ENCODE peak calls at places on chromosomes 2 and 18, in eight cellular contexts. One of them, this sample, is unnamed.

GRCh38 chr2:124034265-124034664 is 9.2 kb downstream of the CNTNAP5 start:
- DNase-seq in WTC11: no peak
- DNase-seq in Daoy: no peak
- DNase-seq in tibial nerve: no peak
- DNase-seq in activated CD4-positive, alpha-beta memory T cell treated with anti-CD3 and anti-CD28 coated beads for 36 hours: no peak
- DNase-seq in Calu3: no peak
- DNase-seq in NCI-H1436: no peak
- DNase-seq in GDM1: no peak
- DNase-seq in this sample: no peak

GRCh38 chr18:36312806-36313395 is 15.4 kb downstream of the FHOD3 start:
- DNase-seq in WTC11: no peak
- DNase-seq in Daoy: peak
- DNase-seq in tibial nerve: no peak
- DNase-seq in activated CD4-positive, alpha-beta memory T cell treated with anti-CD3 and anti-CD28 coated beads for 36 hours: no peak
- DNase-seq in Calu3: no peak
- DNase-seq in NCI-H1436: no peak
- DNase-seq in GDM1: no peak
- DNase-seq in this sample: peak

GRCh38 chr2:65686928-65687521 is 254.6 kb upstream of the SPRED2 start:
- DNase-seq in WTC11: no peak
- DNase-seq in Daoy: no peak
- DNase-seq in tibial nerve: no peak
- DNase-seq in activated CD4-positive, alpha-beta memory T cell treated with anti-CD3 and anti-CD28 coated beads for 36 hours: no peak
- DNase-seq in Calu3: no peak
- DNase-seq in NCI-H1436: peak
- DNase-seq in GDM1: no peak
- DNase-seq in this sample: no peak

GRCh38 chr2:55961318-55961911 is 37.8 kb upstream of the EFEMP1 start:
- DNase-seq in WTC11: no peak
- DNase-seq in Daoy: peak
- DNase-seq in tibial nerve: peak
- DNase-seq in activated CD4-positive, alpha-beta memory T cell treated with anti-CD3 and anti-CD28 coated beads for 36 hours: no peak
- DNase-seq in Calu3: peak
- DNase-seq in NCI-H1436: peak
- DNase-seq in GDM1: no peak
- DNase-seq in this sample: peak

GRCh38 chr2:241668839-241669238 is 17.8 kb downstream of the DTYMK start:
- DNase-seq in WTC11: no peak
- DNase-seq in Daoy: no peak
- DNase-seq in tibial nerve: no peak
- DNase-seq in activated CD4-positive, alpha-beta memory T cell treated with anti-CD3 and anti-CD28 coated beads for 36 hours: no peak
- DNase-seq in Calu3: no peak
- DNase-seq in NCI-H1436: no peak
- DNase-seq in GDM1: no peak
- DNase-seq in this sample: no peak

GRCh38 chr18:46939337-46939963 is 22.0 kb downstream of the KATNAL2 start:
- DNase-seq in WTC11: no peak
- DNase-seq in Daoy: peak
- DNase-seq in tibial nerve: no peak
- DNase-seq in activated CD4-positive, alpha-beta memory T cell treated with anti-CD3 and anti-CD28 coated beads for 36 hours: no peak
- DNase-seq in Calu3: no peak
- DNase-seq in NCI-H1436: no peak
- DNase-seq in GDM1: no peak
- DNase-seq in this sample: peak

GRCh38 chr2:181273986-181274385 is 183.2 kb upstream of the ITGA4 start:
- DNase-seq in WTC11: no peak
- DNase-seq in Daoy: no peak
- DNase-seq in tibial nerve: no peak
- DNase-seq in activated CD4-positive, alpha-beta memory T cell treated with anti-CD3 and anti-CD28 coated beads for 36 hours: no peak
- DNase-seq in Calu3: no peak
- DNase-seq in NCI-H1436: no peak
- DNase-seq in GDM1: no peak
- DNase-seq in this sample: no peak

GRCh38 chr2:157777425-157777824 is 98.7 kb downstream of the ACVR1 start:
- DNase-seq in WTC11: peak
- DNase-seq in Daoy: peak
- DNase-seq in tibial nerve: peak
- DNase-seq in activated CD4-positive, alpha-beta memory T cell treated with anti-CD3 and anti-CD28 coated beads for 36 hours: peak
- DNase-seq in Calu3: peak
- DNase-seq in NCI-H1436: no peak
- DNase-seq in GDM1: no peak
- DNase-seq in this sample: peak

GRCh38 chr18:44802508-44802907 is 121.8 kb downstream of the SETBP1 start:
- DNase-seq in WTC11: no peak
- DNase-seq in Daoy: no peak
- DNase-seq in tibial nerve: no peak
- DNase-seq in activated CD4-positive, alpha-beta memory T cell treated with anti-CD3 and anti-CD28 coated beads for 36 hours: no peak
- DNase-seq in Calu3: no peak
- DNase-seq in NCI-H1436: no peak
- DNase-seq in GDM1: no peak
- DNase-seq in this sample: no peak

GRCh38 chr2:46539327-46540276 is 60.2 kb downstream of the TMEM247 start:
- DNase-seq in WTC11: no peak
- DNase-seq in Daoy: no peak
- DNase-seq in tibial nerve: peak
- DNase-seq in activated CD4-positive, alpha-beta memory T cell treated with anti-CD3 and anti-CD28 coated beads for 36 hours: no peak
- DNase-seq in Calu3: no peak
- DNase-seq in NCI-H1436: no peak
- DNase-seq in GDM1: no peak
- DNase-seq in this sample: no peak

GRCh38 chr18:46756172-46756558 is 688 bp downstream of the ST8SIA5 start:
- DNase-seq in WTC11: no peak
- DNase-seq in Daoy: no peak
- DNase-seq in tibial nerve: no peak
- DNase-seq in activated CD4-positive, alpha-beta memory T cell treated with anti-CD3 and anti-CD28 coated beads for 36 hours: no peak
- DNase-seq in Calu3: no peak
- DNase-seq in NCI-H1436: no peak
- DNase-seq in GDM1: no peak
- DNase-seq in this sample: no peak

GRCh38 chr2:12881952-12882351 is 165.2 kb downstream of the TRIB2 start:
- DNase-seq in WTC11: no peak
- DNase-seq in Daoy: no peak
- DNase-seq in tibial nerve: no peak
- DNase-seq in activated CD4-positive, alpha-beta memory T cell treated with anti-CD3 and anti-CD28 coated beads for 36 hours: no peak
- DNase-seq in Calu3: no peak
- DNase-seq in NCI-H1436: no peak
- DNase-seq in GDM1: no peak
- DNase-seq in this sample: no peak

GRCh38 chr2:49296107-49296506 is 141.8 kb upstream of the FSHR start:
- DNase-seq in WTC11: no peak
- DNase-seq in Daoy: no peak
- DNase-seq in tibial nerve: no peak
- DNase-seq in activated CD4-positive, alpha-beta memory T cell treated with anti-CD3 and anti-CD28 coated beads for 36 hours: no peak
- DNase-seq in Calu3: no peak
- DNase-seq in NCI-H1436: no peak
- DNase-seq in GDM1: no peak
- DNase-seq in this sample: no peak

This sample was measured in dermis blood vessel endothelial cell.